ENCODE peak calls at places on chromosome 5, in five cellular contexts. B is endodermal cell; I is tibial artery; A is CD8-positive, alpha-beta memory T cell; R is mammary epithelial cell. D is an unnamed sample. For H3K27me3, the result is how much of the 10 kb centered on the place peaks cover.

GRCh38 chr5:141846031-141846430 is 32.2 kb downstream of the PCDH1 start:
- DNase-seq in B (peak), I (no peak), A (no peak), R (no peak), D (peak)

GRCh38 chr5:5953641-5954040 is 424.7 kb downstream of the MED10 start:
- DNase-seq in B (no peak), I (no peak), A (no peak), R (no peak), D (no peak)

GRCh38 chr5:160379485-160379884 is 9.1 kb upstream of the C1QTNF2 start:
- DNase-seq in B (no peak), I (no peak), A (no peak), R (no peak), D (no peak)

GRCh38 chr5:115450741-115451140 is 93.8 kb downstream of the FEM1C start:
- DNase-seq in B (no peak), I (no peak), A (no peak), R (peak), D (no peak)

GRCh38 chr5:150254363-150255154 is 35.0 kb downstream of the CAMK2A start:
- DNase-seq in B (no peak), I (no peak), A (no peak), R (no peak), D (no peak)

GRCh38 chr5:113190347-113190746 is 213.7 kb downstream of the DCP2 start:
- DNase-seq in B (no peak), I (no peak), A (no peak), R (no peak), D (no peak)

GRCh38 chr5:76499528-76500161 is 96.6 kb downstream of the IQGAP2 start:
- DNase-seq in B (no peak), I (no peak), A (no peak), R (no peak), D (peak)

GRCh38 chr5:56984445-56984844 is 32.5 kb upstream of the MIER3 start:
- DNase-seq in B (no peak), I (no peak), A (no peak), R (no peak), D (no peak)

GRCh38 chr5:133041157-133041784 is 10.5 kb upstream of the HSPA4 start:
- DNase-seq in B (no peak), I (no peak), A (no peak), R (peak), D (no peak)

GRCh38 chr5:172102251-172102870 is 85.7 kb downstream of the STK10 start:
- DNase-seq in B (no peak), I (no peak), A (no peak), R (no peak), D (peak)

GRCh38 chr5:148374693-148375360 is 8.9 kb upstream of the FBXO38 start:
- DNase-seq in B (peak), I (no peak), A (peak), R (peak), D (peak)

GRCh38 chr5:149386166-149386565 is 7.1 kb upstream of the IL17B start:
- DNase-seq in B (no peak), I (peak), A (no peak), R (no peak), D (peak)

GRCh38 chr5:179678238-179679013 is 2.4 kb downstream of the CBY3 start:
- DNase-seq in B (peak), I (peak), A (peak), R (peak), D (peak)

GRCh38 chr5:131575660-131576227 is 59.3 kb downstream of the RAPGEF6 start:
- DNase-seq in B (no peak), I (no peak), A (no peak), R (no peak), D (no peak)

GRCh38 chr5:117682416-117682815 is 1107.8 kb upstream of the SEMA6A start:
- DNase-seq in B (no peak), I (no peak), A (no peak), R (no peak), D (no peak)

GRCh38 chr5:126471875-126472537 is 48.8 kb downstream of the GRAMD2B start:
- DNase-seq in B (no peak), I (no peak), A (no peak), R (peak), D (no peak)

GRCh38 chr5:149514512-149514911 is 36.7 kb downstream of the CSNK1A1 start:
- DNase-seq in B (no peak), I (no peak), A (no peak), R (no peak), D (no peak)

GRCh38 chr5:107218457-107219193 is 452.1 kb downstream of the EFNA5 start:
- DNase-seq in B (no peak), I (no peak), A (no peak), R (peak), D (no peak)

GRCh38 chr5:51373880-51374523 is 9.2 kb upstream of the ISL1 start:
- DNase-seq in B (no peak), I (no peak), A (no peak), R (no peak), D (no peak)

GRCh38 chr5:125257057-125257970 is 510.9 kb upstream of the ZNF608 start:
- DNase-seq in B (no peak), I (no peak), A (no peak), R (no peak), D (no peak)

GRCh38 chr5:142746532-142746931 is 23.6 kb upstream of the ARHGAP26 start:
- DNase-seq in B (no peak), I (no peak), A (no peak), R (no peak), D (no peak)

GRCh38 chr5:27437594-27438200 is 399.3 kb upstream of the CDH9 start:
- DNase-seq in B (no peak), I (no peak), A (no peak), R (no peak), D (no peak)

GRCh38 chr5:58617236-58617635 is 34.4 kb downstream of the RAB3C start:
- DNase-seq in B (no peak), I (no peak), A (no peak), R (no peak), D (no peak)

GRCh38 chr5:6631441-6631840 is 1.4 kb downstream of the NSUN2 start:
- DNase-seq in B (no peak), I (no peak), A (no peak), R (no peak), D (no peak)

GRCh38 chr5:95778713-95779426 is 43.7 kb downstream of the GLRX start:
- DNase-seq in B (no peak), I (no peak), A (no peak), R (no peak), D (no peak)

GRCh38 chr5:39121922-39122321 is 47.7 kb upstream of the RICTOR start:
- DNase-seq in B (no peak), I (no peak), A (no peak), R (no peak), D (no peak)

GRCh38 chr5:3004361-3005080 is 253.0 kb upstream of the IRX2 start:
- DNase-seq in B (peak), I (peak), A (no peak), R (no peak), D (no peak)

GRCh38 chr5:59037453-59038168 is 454.7 kb downstream of the RAB3C start:
- DNase-seq in B (no peak), I (no peak), A (no peak), R (no peak), D (no peak)

GRCh38 chr5:57841671-57842375 is 359.2 kb upstream of the ACTBL2 start:
- DNase-seq in B (peak), I (no peak), A (no peak), R (peak), D (peak)

GRCh38 chr5:93572101-93572772 is 8.8 kb downstream of the NR2F1-AS1 start:
- DNase-seq in B (peak), I (no peak), A (no peak), R (no peak), D (peak)
- H3K4me3 ChIP-seq in B (peak), I (no peak), A (no peak), R (peak), D (peak)

GRCh38 chr5:16551628-16552027 is 65.2 kb downstream of the RETREG1 start:
- DNase-seq in B (no peak), I (no peak), A (no peak), R (no peak), D (no peak)
- H3K27me3 ChIP-seq in B (under half), I (under half), A (under half), R (under half), D (under half)

DNA sequence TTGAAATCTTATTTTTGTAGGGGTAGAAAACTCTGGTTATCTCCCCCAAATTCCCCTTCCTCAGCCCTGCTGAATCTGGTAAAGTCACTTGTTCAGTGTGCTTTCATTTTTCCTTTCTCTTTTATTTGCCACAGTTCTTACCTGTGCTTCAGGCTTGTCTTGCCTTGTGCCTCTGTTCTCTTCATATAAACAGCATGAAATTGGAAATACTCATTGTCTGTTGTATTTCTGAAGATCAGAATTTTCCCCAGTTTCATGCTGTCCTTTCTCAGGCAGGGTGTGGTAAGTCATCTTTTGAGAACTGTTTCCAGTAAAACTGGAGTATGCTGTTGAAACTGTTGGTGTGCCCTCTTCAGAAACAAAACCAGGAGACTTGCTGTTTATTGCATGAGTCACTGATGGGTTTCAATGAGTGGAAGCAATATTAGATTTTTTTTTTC is 7.0 kb downstream of the PAM start:
- DNase-seq in B (no peak), I (no peak), A (no peak), R (peak), D (no peak)
- H3K4me3 ChIP-seq in B (no peak), I (no peak), A (peak), R (no peak), D (no peak)

DNA sequence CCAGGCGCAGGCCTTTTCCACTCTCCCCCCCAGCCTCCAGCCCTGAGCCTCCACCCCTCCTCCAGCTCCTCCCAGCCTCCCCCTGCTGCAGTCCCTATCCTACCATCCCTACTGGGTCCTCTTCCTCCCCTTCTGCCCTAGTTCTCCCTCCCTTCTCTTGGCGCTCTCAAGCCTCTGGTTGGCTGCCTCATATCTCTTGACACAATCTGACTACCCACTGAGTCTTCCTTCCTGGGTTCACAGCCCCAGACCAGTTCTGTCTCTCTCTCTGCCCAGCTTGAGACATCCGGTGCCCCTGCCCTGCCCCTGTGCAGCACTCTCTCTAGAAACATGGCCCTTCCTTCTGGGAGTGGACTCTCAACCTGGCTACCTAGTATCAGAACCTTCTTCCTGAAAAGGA is 76.2 kb downstream of the TSPAN17 start:
- DNase-seq in B (peak), I (no peak), A (no peak), R (no peak), D (no peak)
- H3K27me3 ChIP-seq in B (under half), I (half or more), A (under half), R (under half), D (under half)

GRCh38 chr5:1875843-1876671 is 6.7 kb downstream of the IRX4 start:
- DNase-seq in B (peak), I (no peak), A (no peak), R (no peak), D (peak)

GRCh38 chr5:1879292-1880263 is 3.1 kb downstream of the IRX4 start:
- DNase-seq in B (peak), I (no peak), A (no peak), R (no peak), D (peak)

GRCh38 chr5:1876708-1877433 is 5.9 kb downstream of the IRX4 start:
- DNase-seq in B (no peak), I (no peak), A (no peak), R (no peak), D (peak)

GRCh38 chr5:1878050-1878849 is 4.5 kb downstream of the IRX4 start:
- DNase-seq in B (peak), I (no peak), A (no peak), R (no peak), D (peak)

GRCh38 chr5:1877434-1878049 is 5.2 kb downstream of the IRX4 start:
- DNase-seq in B (peak), I (no peak), A (no peak), R (no peak), D (peak)
- H3K4me3 ChIP-seq in B (no peak), I (no peak), A (no peak), R (no peak), D (no peak)

GRCh38 chr5:35035271-35035670 is 12.5 kb downstream of the AGXT2 start:
- DNase-seq in B (no peak), I (no peak), A (no peak), R (no peak), D (no peak)
- H3K27me3 ChIP-seq in B (under half), I (under half), A (under half), R (under half), D (under half)

DNA sequence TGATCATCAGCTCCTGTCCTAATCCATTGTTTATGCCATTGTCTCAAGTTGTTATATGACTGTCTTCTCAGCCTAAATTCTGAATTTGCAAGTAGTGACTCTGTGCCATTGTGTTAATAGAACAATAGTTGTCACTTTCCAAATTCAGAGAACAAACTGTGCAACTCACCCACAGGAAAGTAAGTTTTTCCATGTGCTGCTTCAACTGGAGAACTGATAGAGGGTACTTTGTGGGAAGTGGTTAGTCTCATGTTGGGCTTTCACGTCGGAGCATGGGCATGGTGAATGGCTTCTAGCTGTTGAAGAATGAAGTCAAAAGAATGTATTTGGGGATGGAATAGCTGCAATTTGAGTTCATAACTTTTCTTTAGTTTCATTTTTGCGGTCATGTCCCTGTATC is 146.0 kb downstream of the CD180 start:
- DNase-seq in B (no peak), I (no peak), A (no peak), R (no peak), D (no peak)
- H3K4me3 ChIP-seq in B (no peak), I (no peak), A (no peak), R (no peak), D (no peak)

GRCh38 chr5:173231381-173231766 is 3.6 kb downstream of the NKX2-5 start:
- DNase-seq in B (no peak), I (peak), A (no peak), R (no peak), D (peak)

GRCh38 chr5:173232499-173233346 is 2.3 kb downstream of the NKX2-5 start:
- DNase-seq in B (peak), I (no peak), A (no peak), R (no peak), D (peak)

GRCh38 chr5:173233347-173234128 is 1.5 kb downstream of the NKX2-5 start:
- DNase-seq in B (peak), I (peak), A (no peak), R (no peak), D (peak)

GRCh38 chr5:173230741-173231380 is 4.1 kb downstream of the NKX2-5 start:
- DNase-seq in B (no peak), I (peak), A (no peak), R (no peak), D (peak)

DNA sequence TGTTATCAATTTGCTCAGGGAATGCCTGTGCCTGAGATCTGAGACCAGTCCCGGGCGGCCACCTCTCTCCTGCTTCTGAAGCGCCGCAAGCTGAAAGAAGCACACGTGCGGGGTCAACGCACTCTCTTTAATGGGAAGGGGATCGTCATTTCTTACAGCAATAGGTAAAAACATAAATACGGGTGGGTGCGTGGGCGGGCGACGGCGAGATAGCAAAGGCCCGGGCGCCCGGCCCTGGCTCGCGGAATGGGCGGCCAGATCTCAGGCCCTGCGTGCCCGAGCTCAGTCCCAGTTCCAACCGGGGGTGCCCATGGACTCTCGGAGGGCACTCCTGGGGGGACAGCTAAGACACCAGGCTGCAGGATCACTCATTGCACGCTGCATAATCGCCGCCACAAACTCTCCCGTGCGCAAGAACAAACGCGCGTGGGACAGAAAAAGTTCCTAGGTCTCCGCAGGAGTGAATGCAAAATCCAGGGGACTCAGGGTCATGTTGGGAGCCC is 3.0 kb downstream of the NKX2-5 start:
- DNase-seq in B (no peak), I (no peak), A (no peak), R (no peak), D (peak)
- H3K27me3 ChIP-seq in B (half or more), I (half or more), A (under half), R (under half), D (half or more)

DNA sequence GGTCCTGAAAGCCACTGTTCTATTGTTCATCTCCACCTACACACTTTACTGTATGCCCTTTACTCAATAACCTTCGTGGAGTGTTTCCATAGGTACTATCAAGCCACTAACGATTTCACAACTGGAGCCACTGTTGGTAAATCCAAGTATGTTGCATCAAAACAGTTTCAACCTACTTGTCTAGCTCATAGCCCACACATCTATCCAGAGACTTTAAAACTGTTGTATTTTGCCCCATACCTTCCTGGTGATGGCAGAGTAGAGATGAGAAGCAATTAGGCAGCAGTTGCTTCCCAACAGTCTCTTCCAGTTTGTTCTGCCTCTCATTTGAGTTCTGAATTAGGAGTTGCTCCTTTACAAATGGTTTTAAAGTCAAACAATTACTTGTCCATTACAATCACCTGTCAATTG is 607 bp downstream of the FAXDC2 start:
- DNase-seq in B (no peak), I (no peak), A (no peak), R (peak), D (peak)
- H3K4me3 ChIP-seq in B (peak), I (peak), A (no peak), R (peak), D (peak)

D was measured in H7.